ENCODE peak calls at places on chromosomes 3 and 15, in seven cellular contexts. K, H, S, Q, D, U and T are unnamed samples.
A peak's percentile ranks its signal among the peaks of the same experiment; 100 is the strongest.

GRCh38 chr15:101204744-101205535 is 46.9 kb downstream of the CHSY1 start:
- DNase-seq in U (no peak), H (no peak), K (no peak), D (no peak), Q (no peak), S (no peak), T (no peak)

GRCh38 chr3:52871761-52872160 is 25.6 kb downstream of the STIMATE start:
- DNase-seq in D (no peak), K (no peak), U (no peak), S (no peak), Q (no peak), H (no peak), T (no peak)

GRCh38 chr15:70140543-70141375 is 43.0 kb upstream of the TLE3 start:
- DNase-seq in H (no peak), D (no peak), S (no peak), Q (no peak), K (no peak), U (no peak), T (no peak)

GRCh38 chr3:16289144-16289889 is 24.3 kb downstream of the OXNAD1 start:
- DNase-seq in Q (no peak), H (peak; percentile 46), D (no peak), U (no peak), K (no peak), S (no peak), T (no peak)

GRCh38 chr3:76034652-76035051 is 249.3 kb upstream of the ZNF717 start:
- DNase-seq in D (no peak), U (no peak), S (no peak), K (no peak), Q (no peak), H (no peak), T (no peak)

GRCh38 chr3:128040041-128040440 is 12.2 kb upstream of the SEC61A1 start:
- DNase-seq in S (no peak), D (no peak), Q (no peak), H (no peak), U (no peak), K (no peak), T (no peak)

GRCh38 chr3:94739420-94739819 is 676.6 kb downstream of the NSUN3 start:
- DNase-seq in S (no peak), Q (no peak), D (no peak), H (no peak), K (no peak), U (no peak), T (no peak)

GRCh38 chr15:66963710-66964109 is 101.7 kb upstream of the SMAD3 start:
- DNase-seq in H (peak; percentile 29), K (no peak), U (no peak), S (no peak), D (no peak), Q (peak; percentile 54), T (no peak)

GRCh38 chr3:13891492-13892073 is 11.7 kb upstream of the WNT7A start:
- DNase-seq in U (no peak), D (no peak), Q (no peak), H (peak; percentile 53), S (peak; percentile 49), K (peak; percentile 60), T (no peak)

GRCh38 chr3:98326945-98327344 is 26.7 kb upstream of the OR5K4 start:
- DNase-seq in K (no peak), D (no peak), Q (no peak), S (no peak), U (no peak), H (no peak), T (no peak)

GRCh38 chr3:179615458-179616173 is 11.0 kb downstream of the NDUFB5 start:
- DNase-seq in H (peak; percentile 42), U (no peak), S (no peak), D (no peak), Q (no peak), K (no peak), T (no peak)

GRCh38 chr3:128076465-128076782 is 24.2 kb downstream of the SEC61A1 start:
- DNase-seq in H (peak; percentile 48), U (no peak), K (no peak), S (no peak), Q (no peak), D (no peak), T (no peak)

GRCh38 chr15:26867199-26868007 is 541 bp downstream of the GABRA5 start:
- DNase-seq in D (no peak), Q (no peak), U (no peak), H (no peak), K (no peak), S (no peak), T (peak; percentile 57)
- TF ChIP-seq CTCF in D (no peak), Q (no peak), U (no peak), H (no peak), K (no peak), S (no peak), T (no peak)

GRCh38 chr3:151213151-151213550 is 10.1 kb upstream of the GPR171 start:
- DNase-seq in S (no peak), K (no peak), H (no peak), Q (no peak), D (no peak), U (no peak), T (no peak)

GRCh38 chr3:151217208-151217607 is 14.2 kb upstream of the GPR171 start:
- DNase-seq in H (no peak), D (no peak), S (no peak), U (no peak), Q (no peak), K (no peak), T (no peak)

GRCh38 chr3:151213881-151214280 is 10.9 kb upstream of the GPR171 start:
- DNase-seq in U (no peak), D (no peak), S (no peak), H (no peak), K (no peak), Q (no peak), T (no peak)

GRCh38 chr3:151216641-151217040 is 13.6 kb upstream of the GPR171 start:
- DNase-seq in S (no peak), K (no peak), H (no peak), U (no peak), D (no peak), Q (no peak), T (no peak)

DNA sequence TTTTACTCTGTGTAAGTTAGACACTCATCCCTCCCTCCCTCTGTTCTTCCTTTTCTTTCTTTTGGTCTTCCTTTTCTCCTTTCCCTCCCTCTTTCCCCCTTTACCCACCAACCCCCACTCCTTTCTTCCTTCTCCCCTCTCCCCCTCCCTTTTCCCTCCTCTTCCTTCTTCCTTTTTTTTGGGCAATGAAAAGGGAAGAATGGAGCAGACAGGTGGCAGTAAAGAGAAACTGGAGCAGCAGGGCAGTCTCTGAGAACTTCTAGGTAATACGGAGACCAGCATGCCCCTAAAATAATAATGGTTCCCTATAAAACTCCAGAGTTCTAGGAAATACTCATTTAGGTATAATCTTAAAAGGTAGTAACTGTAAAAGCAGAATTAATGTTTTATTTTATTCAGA is 11.4 kb upstream of the GPR171 start:
- DNase-seq in Q (no peak), U (no peak), D (no peak), H (no peak), S (no peak), K (no peak), T (no peak)
- TF ChIP-seq CTCF in Q (no peak), U (no peak), D (no peak), H (no peak), S (no peak), K (no peak), T (no peak)

GRCh38 chr15:75201609-75202250 is at the start of gene C15orf39:
- DNase-seq in D (peak; percentile 23), K (peak; percentile 95), Q (peak; percentile 84), U (no peak), S (peak; percentile 87), H (peak; percentile 92), T (peak; percentile 79)

GRCh38 chr15:75199347-75199976 is 2.2 kb upstream of the C15orf39 start:
- DNase-seq in D (no peak), K (no peak), S (no peak), U (no peak), Q (no peak), H (no peak), T (no peak)

GRCh38 chr15:75198560-75199346 is 2.9 kb upstream of the C15orf39 start:
- DNase-seq in H (no peak), U (no peak), S (peak; percentile 96), K (no peak), D (no peak), Q (no peak), T (no peak)

GRCh38 chr15:75200765-75201608 is 695 bp upstream of the C15orf39 start:
- DNase-seq in K (peak; percentile 87), H (peak; percentile 62), S (peak; percentile 59), Q (no peak), D (no peak), U (no peak), T (no peak)

GRCh38 chr15:75200391-75200764 is 1.3 kb upstream of the C15orf39 start:
- DNase-seq in S (no peak), Q (no peak), K (no peak), U (no peak), H (no peak), D (no peak), T (no peak)
- TF ChIP-seq CTCF in S (no peak), Q (no peak), K (no peak), U (no peak), H (no peak), D (no peak), T (no peak)

DNA sequence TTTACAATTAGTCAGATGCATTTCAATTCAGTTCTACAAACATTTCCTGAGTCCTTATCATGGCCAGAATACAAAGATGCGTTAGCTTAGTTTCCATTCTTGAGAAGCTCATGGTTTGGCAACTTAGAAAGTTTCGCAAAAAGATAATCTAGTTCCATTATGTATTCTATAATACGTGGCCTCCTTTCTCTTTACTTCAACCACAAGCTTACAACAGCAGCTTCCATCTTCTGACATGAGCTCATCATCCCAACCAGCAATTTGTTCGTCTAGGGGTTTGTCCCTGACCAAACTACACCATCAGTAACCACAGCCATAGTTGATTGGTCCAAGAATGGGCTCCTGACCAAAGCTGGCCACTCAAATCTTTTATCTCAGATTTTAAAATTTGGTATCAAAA is 267.6 kb upstream of the TBC1D5 start:
- DNase-seq in K (no peak), U (no peak), D (no peak), S (no peak), Q (no peak), H (no peak), T (no peak)
- TF ChIP-seq CTCF in K (no peak), U (no peak), D (no peak), S (no peak), Q (no peak), H (no peak), T (no peak)

DNA sequence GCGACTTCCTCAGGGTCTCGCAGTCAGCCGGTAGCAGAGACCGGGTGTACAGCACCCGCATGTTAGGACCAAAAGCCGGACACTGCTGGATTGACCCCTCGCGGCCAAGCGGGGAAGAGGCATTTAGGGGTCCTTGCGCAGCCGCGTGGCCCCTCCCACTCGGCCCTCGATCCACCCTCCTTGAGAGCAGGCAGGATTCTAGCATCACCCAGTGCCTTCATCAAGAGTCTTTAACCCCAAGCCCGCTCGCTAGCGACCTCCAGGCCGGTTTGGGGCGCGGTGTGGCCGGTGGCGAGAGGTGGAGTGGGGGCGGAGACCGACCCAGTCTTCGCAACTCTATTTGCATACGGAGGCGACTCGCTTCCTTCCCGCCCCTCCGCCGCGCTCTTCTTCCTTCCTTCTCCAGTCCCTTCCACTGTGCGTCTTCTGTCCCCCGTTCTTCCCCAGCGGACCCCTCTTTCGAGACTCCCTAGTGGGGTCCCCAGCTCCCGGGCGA is at the start of gene ST6GAL1:
- DNase-seq in Q (peak; percentile 91), S (peak; percentile 86), K (peak; percentile 97), D (no peak), U (peak; percentile 64), H (peak; percentile 78), T (peak; percentile 87)
- TF ChIP-seq CTCF in Q (peak; percentile 40), S (peak; percentile 59), K (peak; percentile 45), D (peak; percentile 14), U (peak; percentile 74), H (peak; percentile 73), T (peak; percentile 49)